ENCODE peak calls at places on chromosome 15, in nine cellular contexts. One of them, this sample, is unnamed.

GRCh38 chr15:29840928-29841327 is 18.7 kb upstream of the TJP1 start:
- DNase-seq in neural progenitor cell: no peak
- DNase-seq in upper lobe of left lung: no peak
- DNase-seq in suprapubic skin: no peak
- DNase-seq in Peyer's patch: no peak
- DNase-seq in endodermal cell: no peak
- DNase-seq in H1: no peak
- DNase-seq in Panc1: no peak
- DNase-seq in hepatocyte: no peak
- DNase-seq in this sample: no peak

GRCh38 chr15:89591834-89592233 is 16.6 kb downstream of the TICRR start:
- DNase-seq in suprapubic skin: no peak
- DNase-seq in Peyer's patch: no peak
- DNase-seq in H1: no peak
- DNase-seq in hepatocyte: no peak
- DNase-seq in Panc1: no peak
- DNase-seq in neural progenitor cell: peak
- DNase-seq in upper lobe of left lung: no peak
- DNase-seq in endodermal cell: no peak
- DNase-seq in this sample: no peak

GRCh38 chr15:85615930-85616329 is 178.8 kb downstream of the KLHL25 start:
- DNase-seq in endodermal cell: peak
- DNase-seq in Panc1: no peak
- DNase-seq in neural progenitor cell: peak
- DNase-seq in hepatocyte: peak
- DNase-seq in Peyer's patch: no peak
- DNase-seq in upper lobe of left lung: no peak
- DNase-seq in H1: no peak
- DNase-seq in suprapubic skin: no peak
- DNase-seq in this sample: no peak

GRCh38 chr15:59965741-59966140 is 38.4 kb upstream of the FOXB1 start:
- DNase-seq in H1: no peak
- DNase-seq in Panc1: no peak
- DNase-seq in upper lobe of left lung: no peak
- DNase-seq in suprapubic skin: no peak
- DNase-seq in hepatocyte: no peak
- DNase-seq in endodermal cell: no peak
- DNase-seq in neural progenitor cell: no peak
- DNase-seq in Peyer's patch: no peak
- DNase-seq in this sample: no peak

GRCh38 chr15:48866141-48866563 is 11.8 kb upstream of the EID1 start:
- DNase-seq in suprapubic skin: no peak
- DNase-seq in Panc1: no peak
- DNase-seq in endodermal cell: no peak
- DNase-seq in H1: no peak
- DNase-seq in neural progenitor cell: no peak
- DNase-seq in upper lobe of left lung: no peak
- DNase-seq in Peyer's patch: no peak
- DNase-seq in hepatocyte: no peak
- DNase-seq in this sample: no peak

GRCh38 chr15:45186771-45187577 is 792 bp downstream of the SHF start:
- DNase-seq in Peyer's patch: no peak
- DNase-seq in H1: peak
- DNase-seq in endodermal cell: peak
- DNase-seq in suprapubic skin: peak
- DNase-seq in Panc1: no peak
- DNase-seq in upper lobe of left lung: no peak
- DNase-seq in hepatocyte: no peak
- DNase-seq in neural progenitor cell: peak
- DNase-seq in this sample: no peak

GRCh38 chr15:66658855-66659254 is 43.2 kb upstream of the SMAD6 start:
- DNase-seq in endodermal cell: no peak
- DNase-seq in neural progenitor cell: no peak
- DNase-seq in hepatocyte: no peak
- DNase-seq in Peyer's patch: no peak
- DNase-seq in H1: no peak
- DNase-seq in Panc1: no peak
- DNase-seq in suprapubic skin: no peak
- DNase-seq in upper lobe of left lung: no peak
- DNase-seq in this sample: no peak

GRCh38 chr15:100007609-100008008 is 274.4 kb upstream of the LYSMD4 start:
- DNase-seq in upper lobe of left lung: no peak
- DNase-seq in suprapubic skin: peak
- DNase-seq in neural progenitor cell: no peak
- DNase-seq in Panc1: no peak
- DNase-seq in hepatocyte: no peak
- DNase-seq in Peyer's patch: no peak
- DNase-seq in H1: no peak
- DNase-seq in endodermal cell: peak
- DNase-seq in this sample: no peak

GRCh38 chr15:51089699-51090098 is 5.0 kb downstream of the TNFAIP8L3 start:
- DNase-seq in suprapubic skin: no peak
- DNase-seq in upper lobe of left lung: no peak
- DNase-seq in neural progenitor cell: no peak
- DNase-seq in hepatocyte: no peak
- DNase-seq in Peyer's patch: no peak
- DNase-seq in endodermal cell: no peak
- DNase-seq in Panc1: no peak
- DNase-seq in H1: no peak
- DNase-seq in this sample: no peak

GRCh38 chr15:67068724-67069400 is 3.5 kb downstream of the SMAD3 start:
- DNase-seq in Panc1: no peak
- DNase-seq in endodermal cell: no peak
- DNase-seq in neural progenitor cell: no peak
- DNase-seq in Peyer's patch: no peak
- DNase-seq in H1: no peak
- DNase-seq in suprapubic skin: no peak
- DNase-seq in upper lobe of left lung: no peak
- DNase-seq in hepatocyte: no peak
- DNase-seq in this sample: no peak

GRCh38 chr15:29061746-29062660 is 176.2 kb downstream of the APBA2 start:
- DNase-seq in upper lobe of left lung: no peak
- DNase-seq in Peyer's patch: no peak
- DNase-seq in suprapubic skin: peak
- DNase-seq in hepatocyte: no peak
- DNase-seq in endodermal cell: peak
- DNase-seq in Panc1: no peak
- DNase-seq in H1: no peak
- DNase-seq in neural progenitor cell: no peak
- DNase-seq in this sample: no peak

DNA sequence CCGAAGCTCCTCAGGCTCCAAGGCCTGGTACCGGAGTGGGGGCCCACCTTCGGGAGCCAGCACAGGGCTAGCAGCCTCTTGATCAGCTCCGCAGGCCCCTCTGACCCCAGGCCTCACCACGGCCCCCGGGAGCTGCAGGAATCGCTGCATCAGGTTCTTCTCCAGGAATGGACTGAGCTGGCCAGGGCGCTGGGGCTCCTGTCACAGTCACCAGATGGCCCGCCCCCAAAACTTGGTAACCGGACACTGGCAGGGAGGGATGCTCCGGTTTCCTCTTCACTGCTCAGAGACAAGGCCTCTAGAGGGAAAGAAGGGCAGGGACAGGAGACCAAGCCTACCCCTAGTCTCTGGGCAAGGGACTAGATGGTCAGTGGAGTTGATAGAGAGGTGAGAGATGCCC is 9.9 kb downstream of the AP3B2 start:
- DNase-seq in suprapubic skin: no peak
- DNase-seq in upper lobe of left lung: no peak
- DNase-seq in H1: peak
- DNase-seq in Panc1: no peak
- DNase-seq in Peyer's patch: peak
- DNase-seq in hepatocyte: no peak
- DNase-seq in endodermal cell: peak
- DNase-seq in neural progenitor cell: peak
- DNase-seq in this sample: no peak
- H3K4me3 ChIP-seq in suprapubic skin: no peak
- H3K4me3 ChIP-seq in upper lobe of left lung: no peak
- H3K4me3 ChIP-seq in H1: no peak
- H3K4me3 ChIP-seq in Panc1: no peak
- H3K4me3 ChIP-seq in Peyer's patch: no peak
- H3K4me3 ChIP-seq in hepatocyte: no peak
- H3K4me3 ChIP-seq in endodermal cell: no peak
- H3K4me3 ChIP-seq in neural progenitor cell: no peak
- H3K4me3 ChIP-seq in this sample: no peak

GRCh38 chr15:34128898-34129297 is 27.0 kb downstream of the PGBD4 start:
- DNase-seq in endodermal cell: no peak
- DNase-seq in hepatocyte: no peak
- DNase-seq in H1: no peak
- DNase-seq in neural progenitor cell: no peak
- DNase-seq in Panc1: no peak
- DNase-seq in Peyer's patch: no peak
- DNase-seq in suprapubic skin: no peak
- DNase-seq in upper lobe of left lung: no peak
- DNase-seq in this sample: no peak
- TF ChIP-seq CTCF in endodermal cell: no peak
- TF ChIP-seq CTCF in hepatocyte: no peak
- TF ChIP-seq CTCF in H1: no peak
- TF ChIP-seq CTCF in neural progenitor cell: no peak
- TF ChIP-seq CTCF in Panc1: no peak
- TF ChIP-seq CTCF in Peyer's patch: no peak
- TF ChIP-seq CTCF in suprapubic skin: no peak
- TF ChIP-seq CTCF in upper lobe of left lung: no peak
- TF ChIP-seq CTCF in this sample: no peak

GRCh38 chr15:33125883-33126535 is 68.5 kb downstream of the FMN1 start:
- DNase-seq in Panc1: no peak
- DNase-seq in upper lobe of left lung: no peak
- DNase-seq in H1: no peak
- DNase-seq in endodermal cell: no peak
- DNase-seq in hepatocyte: no peak
- DNase-seq in suprapubic skin: no peak
- DNase-seq in Peyer's patch: no peak
- DNase-seq in neural progenitor cell: no peak
- DNase-seq in this sample: no peak
- H3K27ac ChIP-seq in Panc1: peak
- H3K27ac ChIP-seq in upper lobe of left lung: no peak
- H3K27ac ChIP-seq in H1: no peak
- H3K27ac ChIP-seq in endodermal cell: no peak
- H3K27ac ChIP-seq in hepatocyte: peak
- H3K27ac ChIP-seq in suprapubic skin: no peak
- H3K27ac ChIP-seq in Peyer's patch: no peak
- H3K27ac ChIP-seq in neural progenitor cell: no peak
- H3K27ac ChIP-seq in this sample: no peak

GRCh38 chr15:98873441-98874218 is 134.0 kb downstream of the PGPEP1L start:
- DNase-seq in Peyer's patch: no peak
- DNase-seq in upper lobe of left lung: no peak
- DNase-seq in neural progenitor cell: peak
- DNase-seq in Panc1: no peak
- DNase-seq in endodermal cell: no peak
- DNase-seq in suprapubic skin: no peak
- DNase-seq in hepatocyte: no peak
- DNase-seq in H1: no peak
- DNase-seq in this sample: no peak
- H3K4me3 ChIP-seq in Peyer's patch: no peak
- H3K4me3 ChIP-seq in upper lobe of left lung: no peak
- H3K4me3 ChIP-seq in neural progenitor cell: peak
- H3K4me3 ChIP-seq in Panc1: peak
- H3K4me3 ChIP-seq in endodermal cell: no peak
- H3K4me3 ChIP-seq in suprapubic skin: no peak
- H3K4me3 ChIP-seq in hepatocyte: no peak
- H3K4me3 ChIP-seq in H1: no peak
- H3K4me3 ChIP-seq in this sample: no peak

GRCh38 chr15:52567886-52568568 is 803 bp downstream of the ARPP19 start:
- DNase-seq in neural progenitor cell: no peak
- DNase-seq in upper lobe of left lung: no peak
- DNase-seq in Peyer's patch: peak
- DNase-seq in hepatocyte: peak
- DNase-seq in H1: no peak
- DNase-seq in Panc1: no peak
- DNase-seq in suprapubic skin: no peak
- DNase-seq in endodermal cell: peak
- DNase-seq in this sample: no peak
- TF ChIP-seq CTCF in neural progenitor cell: no peak
- TF ChIP-seq CTCF in upper lobe of left lung: no peak
- TF ChIP-seq CTCF in Peyer's patch: no peak
- TF ChIP-seq CTCF in hepatocyte: no peak
- TF ChIP-seq CTCF in H1: no peak
- TF ChIP-seq CTCF in Panc1: no peak
- TF ChIP-seq CTCF in suprapubic skin: no peak
- TF ChIP-seq CTCF in endodermal cell: no peak
- TF ChIP-seq CTCF in this sample: no peak

This sample was measured in esophagus squamous epithelium.